ENCODE peak calls at places on chromosome 5, in four cellular contexts. N, U, D and B are unnamed samples.

GRCh38 chr5:108003178-108003577 is 332.4 kb upstream of the EFNA5 start:
- DNase-seq in N (no peak), U (no peak), D (no peak), B (peak)

GRCh38 chr5:115586525-115587146 is 15.6 kb downstream of the TICAM2 start:
- DNase-seq in N (no peak), U (no peak), D (no peak), B (peak)

GRCh38 chr5:91438871-91439270 is 55.8 kb upstream of the ARRDC3 start:
- DNase-seq in D (peak), N (peak), U (no peak), B (no peak)

GRCh38 chr5:17340816-17341215 is 123.4 kb downstream of the BASP1 start:
- DNase-seq in U (no peak), D (no peak), N (no peak), B (peak)

GRCh38 chr5:71957431-71957934 is 149.8 kb upstream of the MAP1B start:
- DNase-seq in N (no peak), U (no peak), D (no peak), B (no peak)

GRCh38 chr5:6774673-6775327 is 61.6 kb downstream of the TENT4A start:
- DNase-seq in U (no peak), D (no peak), N (no peak), B (no peak)

GRCh38 chr5:42547146-42547545 is 123.9 kb downstream of the GHR start:
- DNase-seq in U (no peak), N (no peak), D (no peak), B (peak)

GRCh38 chr5:6752236-6752635 is 39.0 kb downstream of the TENT4A start:
- DNase-seq in N (no peak), U (no peak), D (no peak), B (no peak)

GRCh38 chr5:81825237-81825636 is 74.3 kb upstream of the SSBP2 start:
- DNase-seq in D (no peak), N (peak), U (no peak), B (peak)

GRCh38 chr5:98168862-98169261 is 604.6 kb upstream of the RGMB start:
- DNase-seq in U (no peak), D (no peak), N (no peak), B (no peak)

GRCh38 chr5:54761213-54761701 is 224.1 kb downstream of the ESM1 start:
- DNase-seq in D (no peak), N (no peak), U (no peak), B (peak)

GRCh38 chr5:157280927-157281326 is 15.0 kb downstream of the CYFIP2 start:
- DNase-seq in N (no peak), D (no peak), U (no peak), B (peak)

GRCh38 chr5:68683632-68684035 is 410.2 kb upstream of the SLC30A5 start:
- DNase-seq in N (peak), U (no peak), D (peak), B (peak)

GRCh38 chr5:173795601-173796000 is 92.5 kb upstream of the CPEB4 start:
- DNase-seq in U (no peak), N (peak), D (no peak), B (no peak)

GRCh38 chr5:66529182-66529581 is 67.0 kb upstream of the MAST4 start:
- DNase-seq in U (no peak), D (no peak), N (no peak), B (no peak)

GRCh38 chr5:39992617-39993203 is 567.9 kb upstream of the DAB2 start:
- DNase-seq in U (no peak), D (no peak), N (no peak), B (no peak)

GRCh38 chr5:6328173-6328572 is 50.2 kb downstream of the MED10 start:
- DNase-seq in U (peak), N (peak), D (peak), B (peak)

GRCh38 chr5:135205616-135206349 is 171.8 kb upstream of the PITX1 start:
- DNase-seq in U (no peak), N (no peak), D (no peak), B (peak)

GRCh38 chr5:108523360-108523759 is 141.5 kb upstream of the FBXL17 start:
- DNase-seq in U (no peak), N (no peak), D (no peak), B (no peak)

GRCh38 chr5:39370555-39371366 is 6.5 kb upstream of the C9 start:
- DNase-seq in N (peak), D (no peak), U (no peak), B (no peak)

GRCh38 chr5:155726267-155726666 is 600.7 kb upstream of the SGCD start:
- DNase-seq in N (no peak), D (peak), U (peak), B (peak)

GRCh38 chr5:176813587-176814312 is 3.4 kb downstream of the UNC5A start:
- DNase-seq in D (no peak), N (no peak), U (no peak), B (no peak)
- H4K8ac ChIP-seq in D (no peak), N (no peak), U (no peak), B (no peak)

DNA sequence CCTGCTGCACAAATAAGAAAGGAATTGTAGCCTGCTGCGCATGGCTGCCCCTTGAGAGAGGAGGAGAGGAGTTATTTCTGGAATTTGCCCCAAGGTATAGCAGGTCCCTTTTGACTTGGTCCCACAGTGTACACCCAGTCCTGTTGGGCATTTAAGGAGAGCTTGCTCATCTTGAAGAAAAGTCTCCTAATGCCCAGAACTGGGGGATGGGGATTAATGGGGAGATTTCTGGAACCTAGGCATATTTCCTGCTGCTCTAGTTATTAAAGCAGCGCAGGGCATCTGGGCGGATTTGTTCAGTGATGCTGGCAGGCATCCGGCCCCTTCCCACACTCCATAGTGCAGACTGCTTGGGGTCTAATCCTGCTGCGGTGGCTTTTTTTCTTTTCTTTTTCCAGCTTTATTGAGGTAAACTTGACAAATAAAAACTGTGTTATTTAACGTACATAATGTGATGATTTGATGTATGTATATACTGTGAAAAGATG is 30.6 kb downstream of the PPARGC1B start:
- DNase-seq in D (peak), U (no peak), N (peak), B (no peak)
- H2AK5ac ChIP-seq in D (no peak), U (no peak), N (no peak), B (no peak)

DNA sequence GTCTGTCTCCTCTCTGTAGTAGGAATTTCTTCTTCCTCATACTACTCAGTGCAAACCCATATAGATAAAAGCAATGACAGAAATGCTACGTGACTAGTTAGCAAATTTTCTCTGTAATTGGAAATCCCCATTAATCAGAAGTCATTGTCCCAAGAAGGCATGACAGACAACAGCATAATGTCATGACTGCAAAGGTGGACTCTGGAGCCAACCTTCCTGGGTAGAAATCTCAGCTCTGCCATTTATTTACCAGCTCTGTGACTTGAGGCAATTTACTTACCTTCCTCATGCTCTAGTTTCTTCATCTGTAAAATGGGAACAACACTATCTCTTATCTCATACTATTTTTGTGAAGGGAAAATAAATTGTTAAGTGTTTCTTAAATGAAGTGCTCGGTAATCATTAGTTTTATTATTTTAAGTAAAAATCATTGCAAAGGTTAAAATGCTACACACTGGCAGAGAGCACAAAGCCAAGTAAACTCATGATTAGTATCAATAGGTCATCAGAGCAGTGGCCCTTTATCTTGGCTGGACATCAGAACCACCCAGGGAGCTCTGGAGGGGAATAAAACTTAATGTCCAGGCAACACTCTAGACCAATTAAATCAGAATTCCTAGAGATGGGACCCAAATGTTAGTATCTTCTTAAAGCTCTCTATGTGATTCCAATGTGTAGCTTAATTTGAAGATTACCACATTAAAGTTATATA is 43.8 kb upstream of the FST start:
- DNase-seq in D (no peak), N (no peak), U (no peak), B (no peak)
- H4K8ac ChIP-seq in D (no peak), N (no peak), U (no peak), B (no peak)

DNA sequence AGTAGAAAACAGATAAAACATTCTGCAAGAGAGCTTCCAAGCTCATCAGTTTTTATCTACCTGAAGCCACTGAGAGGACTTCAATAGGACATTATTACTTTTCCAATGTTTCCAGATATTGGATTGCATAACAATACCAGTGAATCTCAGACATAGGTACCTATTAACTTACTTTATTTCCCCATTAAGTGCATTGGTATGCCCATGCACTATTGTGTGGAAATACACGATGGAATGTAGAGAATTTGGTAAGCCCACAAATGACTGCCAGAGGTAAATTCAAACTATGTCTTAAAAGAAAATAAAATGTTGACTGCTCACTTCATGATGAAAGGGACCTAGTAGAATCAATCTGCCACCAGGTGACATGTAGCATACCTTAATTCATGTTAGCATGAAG is 48.1 kb upstream of the PRR16 start:
- DNase-seq in U (no peak), N (no peak), D (peak), B (no peak)
- H2AK5ac ChIP-seq in U (no peak), N (no peak), D (no peak), B (no peak)

GRCh38 chr5:133202066-133202665 is 150.4 kb downstream of the HSPA4 start:
- DNase-seq in N (no peak), D (no peak), U (no peak), B (no peak)

GRCh38 chr5:133205649-133206048 is 153.8 kb downstream of the HSPA4 start:
- DNase-seq in D (no peak), U (no peak), N (no peak), B (peak)

GRCh38 chr5:133203317-133204305 is 151.8 kb downstream of the HSPA4 start:
- DNase-seq in D (no peak), U (no peak), N (no peak), B (no peak)

GRCh38 chr5:133201310-133201709 is 149.5 kb downstream of the HSPA4 start:
- DNase-seq in N (no peak), U (no peak), D (no peak), B (no peak)

DNA sequence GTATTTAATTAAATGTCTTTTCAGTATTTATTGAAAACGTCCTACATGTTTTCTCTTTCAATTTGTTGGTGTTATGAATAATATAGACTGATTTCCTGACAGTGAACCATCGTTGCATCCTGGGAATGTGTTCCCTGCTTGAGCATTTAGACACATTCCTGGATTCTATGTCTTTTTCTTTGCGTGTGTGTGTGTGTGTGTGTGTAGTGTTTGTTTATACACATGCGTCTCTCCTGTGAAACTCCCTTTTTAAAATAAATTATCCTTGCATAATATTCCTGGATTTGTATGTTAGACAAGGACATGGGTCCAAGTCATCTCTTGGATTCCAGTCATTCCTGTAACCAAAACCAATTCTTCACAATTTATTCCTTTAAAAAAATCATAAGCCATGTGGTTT is 153.4 kb downstream of the HSPA4 start:
- DNase-seq in D (no peak), U (no peak), N (no peak), B (peak)
- H4K8ac ChIP-seq in D (no peak), U (no peak), N (no peak), B (no peak)

GRCh38 chr5:60297658-60298057 is 402.3 kb downstream of the DEPDC1B start:
- DNase-seq in D (no peak), U (no peak), N (no peak), B (no peak)

GRCh38 chr5:60295423-60295822 is 401.9 kb upstream of the PDE4D start:
- DNase-seq in U (peak), D (peak), N (no peak), B (peak)

DNA sequence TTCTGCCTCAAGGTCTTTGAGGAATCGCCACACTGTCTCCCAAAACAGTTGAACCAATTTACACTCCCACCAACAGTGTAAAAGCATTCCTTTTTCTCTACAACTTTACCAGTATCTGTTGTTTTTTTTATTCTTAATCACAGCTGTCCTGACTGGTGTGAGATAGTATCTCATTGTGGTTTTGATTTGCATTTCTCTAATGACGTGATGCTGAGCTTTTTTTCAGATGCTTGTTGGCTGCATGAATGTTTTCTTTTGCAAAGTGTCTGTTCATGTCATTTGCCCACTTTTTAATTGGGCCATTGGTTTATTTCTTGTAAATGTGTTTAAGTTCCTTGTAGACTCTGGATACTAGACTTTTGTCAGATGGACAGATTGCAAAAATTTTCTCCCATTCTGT is 400.0 kb downstream of the DEPDC1B start:
- DNase-seq in U (no peak), N (no peak), D (no peak), B (no peak)
- H2AK5ac ChIP-seq in U (no peak), N (no peak), D (no peak), B (no peak)

GRCh38 chr5:122152266-122152900 is 23.0 kb downstream of the ZNF474 start:
- DNase-seq in D (peak), N (no peak), U (no peak), B (no peak)
- H4K8ac ChIP-seq in D (no peak), N (no peak), U (no peak), B (peak)

DNA sequence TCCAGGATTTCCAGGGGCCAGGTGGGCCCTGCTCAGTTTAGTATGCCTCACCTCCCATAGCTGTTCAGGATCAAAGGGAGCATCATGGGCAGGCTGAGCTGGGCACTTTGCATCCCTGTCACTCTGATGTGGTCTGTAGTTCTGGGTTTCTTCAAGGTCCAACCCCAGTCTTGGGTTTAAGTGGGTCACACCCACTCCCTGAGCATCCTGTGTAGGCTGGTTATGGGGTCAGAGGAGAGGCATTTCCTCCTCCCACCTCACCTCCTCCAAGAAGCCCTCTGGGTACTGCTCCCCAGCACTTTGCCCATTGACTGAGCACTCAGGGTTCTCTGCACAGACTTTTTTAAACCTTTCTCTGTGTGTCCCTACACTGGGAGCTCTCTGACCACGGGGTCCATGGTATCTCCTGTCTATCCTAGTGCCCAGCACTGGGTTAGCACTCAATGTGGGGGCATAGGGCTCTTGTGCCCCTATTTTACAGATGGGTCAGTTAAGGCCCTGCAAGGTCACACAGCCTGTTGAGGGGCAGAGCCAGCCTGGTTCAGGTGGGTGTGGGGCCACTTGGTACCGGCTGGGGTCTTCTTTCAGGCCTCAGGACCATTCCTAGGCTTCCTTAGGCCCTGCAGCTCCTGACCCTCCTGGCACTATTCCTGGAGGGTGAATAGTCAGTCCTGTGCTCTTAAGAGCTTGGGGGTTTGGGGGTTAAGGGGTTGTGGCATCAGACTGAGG is 19.0 kb downstream of the CXXC5 start:
- DNase-seq in U (no peak), N (no peak), D (no peak), B (no peak)
- H2AK5ac ChIP-seq in U (no peak), N (no peak), D (no peak), B (peak)